ENCODE peak calls at places on chromosomes 7 and 10, in four cellular contexts. V is GM12878, G is HepG2, Z is K562. A is an unnamed sample.

GRCh38 chr10:4006051-4006450 is 221.0 kb upstream of the KLF6 start:
- DNase-seq in V (no peak), Z (no peak), G (no peak), A (no peak)

GRCh38 chr10:102408081-102408727 is 10.4 kb downstream of the PSD start:
- DNase-seq in Z (no peak), G (no peak), V (no peak), A (no peak)

GRCh38 chr10:114647545-114648138 is 10.4 kb downstream of the ABLIM1 start:
- DNase-seq in Z (no peak), V (no peak), G (no peak), A (no peak)

GRCh38 chr7:43362652-43363428 is 220.1 kb upstream of the STK17A start:
- DNase-seq in Z (no peak), G (no peak), V (no peak), A (no peak)

GRCh38 chr7:138033241-138033640 is 31.4 kb upstream of the CREB3L2 start:
- DNase-seq in G (no peak), V (no peak), Z (no peak), A (no peak)

GRCh38 chr10:102352066-102352715 is 43.3 kb upstream of the NFKB2 start:
- DNase-seq in V (no peak), G (peak), Z (peak), A (peak)

GRCh38 chr7:28405662-28406061 is 6.7 kb upstream of the CREB5 start:
- DNase-seq in V (no peak), Z (no peak), G (no peak), A (no peak)

GRCh38 chr7:6636741-6637543 is at the start of gene ZNF316:
- DNase-seq in G (no peak), V (no peak), Z (peak), A (peak)

GRCh38 chr7:54904130-54904529 is 114.7 kb upstream of the EGFR start:
- DNase-seq in Z (no peak), V (no peak), G (no peak), A (no peak)

GRCh38 chr10:99917963-99918825 is 91.6 kb downstream of the DNMBP start:
- DNase-seq in V (no peak), G (no peak), Z (no peak), A (peak)

DNA sequence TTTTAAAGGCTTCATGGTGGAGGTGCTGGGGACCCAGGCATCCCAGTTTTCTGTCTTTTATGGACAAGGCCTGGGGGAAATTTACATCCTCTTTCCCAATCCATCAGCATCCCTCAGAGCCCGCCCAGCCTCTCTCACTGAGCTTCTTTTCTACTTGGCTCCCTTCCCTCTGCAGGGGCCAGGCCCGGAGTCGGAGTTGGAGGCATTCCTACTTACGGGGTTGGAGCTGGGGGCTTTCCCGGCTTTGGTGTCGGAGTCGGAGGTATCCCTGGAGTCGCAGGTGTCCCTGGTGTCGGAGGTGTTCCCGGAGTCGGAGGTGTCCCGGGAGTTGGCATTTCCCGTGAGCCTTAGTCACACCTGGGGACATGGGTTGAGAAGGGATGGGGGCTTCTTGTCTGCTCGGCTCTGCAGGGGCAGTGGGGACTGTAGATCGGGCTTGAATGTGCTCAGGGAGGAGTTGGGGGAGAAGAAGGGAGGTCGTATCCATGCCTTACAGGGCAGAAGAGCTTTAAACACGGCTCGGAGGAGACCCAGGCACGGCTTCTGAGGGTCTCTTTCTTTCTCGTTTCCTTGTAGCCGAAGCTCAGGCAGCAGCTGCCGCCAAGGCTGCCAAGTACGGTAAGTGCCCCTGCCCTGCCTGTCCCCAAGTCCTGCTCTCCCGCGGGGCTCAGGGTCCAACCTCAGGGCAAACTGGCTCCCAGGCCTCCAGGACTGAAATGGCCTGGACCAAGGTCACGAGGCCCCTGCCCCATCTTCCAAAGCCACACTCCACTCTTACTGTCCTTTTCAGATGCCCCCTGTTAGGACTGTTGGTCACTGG is 27.3 kb upstream of the LIMK1 start:
- DNase-seq in V (no peak), Z (no peak), G (no peak), A (no peak)
- TF ChIP-seq BHLHE40 in V (no peak), Z (no peak), G (no peak), A (no peak)

GRCh38 chr10:43968961-43969360 is 320.3 kb upstream of the ZNF32 start:
- DNase-seq in Z (no peak), G (no peak), V (no peak), A (no peak)
- TF ChIP-seq SP1 in Z (no peak), G (no peak), V (no peak), A (no peak)

GRCh38 chr7:127571741-127572505 is 13.5 kb downstream of the GCC1 start:
- DNase-seq in G (no peak), Z (no peak), V (no peak), A (no peak)
- TF ChIP-seq FOXK2 in G (no peak), Z (no peak), V (no peak), A (no peak)

GRCh38 chr7:33336820-33337219 is 207.5 kb downstream of the BBS9 start:
- DNase-seq in G (no peak), V (peak), Z (no peak), A (no peak)

GRCh38 chr7:33334349-33334748 is 205.0 kb downstream of the BBS9 start:
- DNase-seq in V (no peak), Z (peak), G (peak), A (peak)

GRCh38 chr7:33339074-33339805 is 209.9 kb downstream of the BBS9 start:
- DNase-seq in V (no peak), Z (peak), G (no peak), A (no peak)
- TF ChIP-seq BHLHE40 in V (no peak), Z (no peak), G (no peak), A (no peak)

GRCh38 chr7:24346716-24347115 is 62.7 kb downstream of the NPY start:
- DNase-seq in V (no peak), G (no peak), Z (no peak), A (no peak)
- TF ChIP-seq SP1 in V (no peak), G (no peak), Z (no peak), A (no peak)

DNA sequence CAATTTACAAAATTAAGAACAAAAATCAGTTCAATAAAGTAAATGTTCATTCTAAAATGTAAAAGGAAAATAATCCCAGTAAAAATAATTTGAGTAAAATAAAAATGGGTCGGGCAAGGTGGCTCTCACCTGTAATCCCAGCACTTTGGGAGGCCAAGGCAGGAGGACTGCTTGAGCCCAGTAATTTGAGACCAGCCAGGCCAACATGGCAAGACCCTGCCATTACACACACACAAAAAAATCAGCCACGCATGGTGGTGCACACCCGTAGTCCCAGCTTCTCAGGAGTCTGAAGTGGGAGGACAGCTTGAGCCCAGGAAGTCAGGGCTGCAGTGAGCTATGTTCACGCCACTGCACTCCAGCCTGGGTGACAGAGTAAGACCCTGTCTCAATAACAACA is 34.4 kb downstream of the CNOT4 start:
- DNase-seq in G (no peak), V (no peak), Z (no peak), A (no peak)
- TF ChIP-seq FOXK2 in G (no peak), V (no peak), Z (no peak), A (no peak)

A was measured in HEK293T.